ENCODE peak calls at places on chromosomes 16 and 17, in four cellular contexts. O is DMS153, J is GM10248, F is M059J. I is an unnamed sample.

GRCh38 chr16:78695371-78695770 is 595.9 kb downstream of the WWOX start:
- DNase-seq in O (no peak), J (no peak), F (no peak), I (no peak)

GRCh38 chr17:1972429-1973160 is 52.5 kb downstream of the RTN4RL1 start:
- DNase-seq in O (no peak), J (no peak), F (no peak), I (no peak)

GRCh38 chr17:15261818-15262290 is 3.3 kb downstream of the PMP22 start:
- DNase-seq in O (no peak), J (no peak), F (peak), I (peak)

GRCh38 chr16:1754204-1754603 is 17.1 kb downstream of the NME3 start:
- DNase-seq in O (no peak), J (no peak), F (no peak), I (no peak)

GRCh38 chr16:77807-78443 is at the start of gene MPG:
- DNase-seq in O (peak), J (peak), F (peak), I (peak)

GRCh38 chr17:1515640-1516402 is 591 bp downstream of the INPP5K start:
- DNase-seq in O (peak), J (peak), F (peak), I (peak)

GRCh38 chr16:11501583-11502138 is 85.1 kb downstream of the LITAF start:
- DNase-seq in O (no peak), J (no peak), F (no peak), I (no peak)

GRCh38 chr17:47941998-47942490 is 673 bp downstream of the PNPO start:
- DNase-seq in O (no peak), J (no peak), F (no peak), I (no peak)

GRCh38 chr16:3662601-3663000 is 8.1 kb downstream of the DNASE1 start:
- DNase-seq in O (no peak), J (no peak), F (no peak), I (no peak)

GRCh38 chr16:11320170-11320569 is 25.1 kb upstream of the RMI2 start:
- DNase-seq in O (peak), J (no peak), F (no peak), I (no peak)

GRCh38 chr16:22370038-22370541 is 4.3 kb downstream of the CDR2 start:
- DNase-seq in O (no peak), J (no peak), F (peak), I (peak)

GRCh38 chr17:27315322-27315721 is 21.4 kb downstream of the WSB1 start:
- DNase-seq in O (peak), J (no peak), F (peak), I (peak)

GRCh38 chr17:909642-910323 is 69.8 kb downstream of the NXN start:
- DNase-seq in O (no peak), J (no peak), F (no peak), I (peak)

GRCh38 chr16:4309833-4310266 is 6.0 kb upstream of the GLIS2 start:
- DNase-seq in O (peak), J (peak), F (peak), I (peak)

GRCh38 chr16:72992142-72992601 is 55.8 kb downstream of the ZFHX3 start:
- DNase-seq in O (no peak), J (no peak), F (peak), I (no peak)

GRCh38 chr16:24036614-24037013 is 200.8 kb downstream of the PRKCB start:
- DNase-seq in O (peak), J (peak), F (peak), I (peak)

GRCh38 chr17:38733315-38734234 is 3.4 kb downstream of the CISD3 start:
- DNase-seq in O (no peak), J (no peak), F (peak), I (no peak)

GRCh38 chr17:4881761-4882555 is 17.4 kb upstream of the C17orf107 start:
- DNase-seq in O (no peak), J (peak), F (peak), I (peak)

GRCh38 chr17:44043326-44043725 is 23.1 kb downstream of the LSM12 start:
- DNase-seq in O (no peak), J (no peak), F (no peak), I (no peak)

GRCh38 chr17:7686221-7687071 is 844 bp downstream of the TP53 start:
- DNase-seq in O (peak), J (peak), F (peak), I (peak)

GRCh38 chr17:42187833-42188232 is 2.6 kb upstream of the HCRT start:
- DNase-seq in O (no peak), J (no peak), F (no peak), I (no peak)

GRCh38 chr16:88372522-88372921 is 10.2 kb upstream of the ZNF469 start:
- DNase-seq in O (no peak), J (no peak), F (no peak), I (no peak)

GRCh38 chr17:34755371-34755770 is 176.0 kb downstream of the TMEM132E start:
- DNase-seq in O (no peak), J (no peak), F (no peak), I (no peak)

GRCh38 chr17:48842746-48843145 is 11.9 kb downstream of the CALCOCO2 start:
- DNase-seq in O (no peak), J (no peak), F (no peak), I (peak)

GRCh38 chr17:47735536-47736011 is 2.5 kb downstream of the TBX21 start:
- DNase-seq in O (no peak), J (peak), F (no peak), I (no peak)

GRCh38 chr17:7042507-7043194 is 1.2 kb downstream of the SLC16A11 start:
- DNase-seq in O (no peak), J (peak), F (no peak), I (no peak)

GRCh38 chr16:46817961-46818360 is 13.0 kb downstream of the C16orf87 start:
- DNase-seq in O (no peak), J (no peak), F (peak), I (peak)

GRCh38 chr16:87140211-87141200 is 176.7 kb downstream of the C16orf95 start:
- DNase-seq in O (no peak), J (no peak), F (no peak), I (no peak)

GRCh38 chr17:9162275-9162985 is 141.1 kb downstream of the NTN1 start:
- DNase-seq in O (no peak), J (no peak), F (no peak), I (no peak)

GRCh38 chr17:35797370-35797769 is 1.9 kb upstream of the MMP28 start:
- DNase-seq in O (no peak), J (no peak), F (no peak), I (no peak)

GRCh38 chr17:82608816-82609215 is 39.4 kb downstream of the WDR45B start:
- DNase-seq in O (no peak), J (no peak), F (no peak), I (no peak)

GRCh38 chr16:79608976-79609375 is 8.4 kb upstream of the MAF start:
- DNase-seq in O (no peak), J (no peak), F (no peak), I (no peak)

GRCh38 chr17:59329558-59330313 is 1.7 kb upstream of the YPEL2 start:
- DNase-seq in O (peak), J (peak), F (peak), I (peak)

GRCh38 chr17:3556239-3556904 is 1.2 kb downstream of the TRPV3 start:
- DNase-seq in O (no peak), J (no peak), F (no peak), I (no peak)

GRCh38 chr17:7410634-7411426 is 3.2 kb downstream of the NLGN2 start:
- DNase-seq in O (no peak), J (no peak), F (no peak), I (no peak)

GRCh38 chr16:69326172-69326873 is 4.1 kb downstream of the PDF start:
- DNase-seq in O (no peak), J (no peak), F (no peak), I (no peak)

GRCh38 chr17:77885678-77886386 is 72.7 kb upstream of the TNRC6C start:
- DNase-seq in O (no peak), J (no peak), F (no peak), I (no peak)

GRCh38 chr16:4402439-4403132 is 13.8 kb downstream of the CORO7 start:
- DNase-seq in O (peak), J (peak), F (peak), I (peak)